ENCODE peak calls at places on chromosome 13, in nine cellular contexts. G is tibial nerve; Z is NCI-H460; P is stimulated activated CD8-positive, alpha-beta memory T cell treated with anti-CD3 and anti-CD28 coated beads, Interleukin-2, amount 100 ng/mL, for 1 hour; E is stimulated activated CD4-positive, alpha-beta T cell treated with anti-CD3 and anti-CD28 coated beads, Interleukin-2, amount 100 ng/mL, for 48 hours; I is T-helper 1 cell; Y is HFFc6; D is tibial artery; C is choroid plexus epithelial cell. M is an unnamed sample.

GRCh38 chr13:75220238-75220542 is 261.8 kb downstream of the TBC1D4 start:
- DNase-seq in G (no peak), Z (no peak), P (no peak), E (no peak), I (no peak), Y (no peak), D (no peak), C (no peak), M (no peak)

GRCh38 chr13:50676602-50677001 is 166.9 kb downstream of the DLEU7 start:
- DNase-seq in G (no peak), Z (peak), P (no peak), E (no peak), I (no peak), Y (peak), D (no peak), C (peak), M (no peak)

GRCh38 chr13:95360052-95360451 is 58.8 kb upstream of the ABCC4 start:
- DNase-seq in G (no peak), Z (no peak), P (no peak), E (no peak), I (no peak), Y (no peak), D (no peak), C (no peak), M (no peak)

GRCh38 chr13:113404366-113404722 is 40.4 kb upstream of the GRTP1 start:
- DNase-seq in G (peak), Z (no peak), P (no peak), E (no peak), I (no peak), Y (no peak), D (no peak), C (no peak), M (no peak)

GRCh38 chr13:72585254-72585653 is 142.2 kb downstream of the MZT1 start:
- DNase-seq in G (no peak), Z (no peak), P (no peak), E (no peak), I (no peak), Y (no peak), D (no peak), C (peak), M (no peak)

GRCh38 chr13:64075543-64076271 is 2660.1 kb upstream of the PCDH20 start:
- DNase-seq in G (no peak), Z (peak), P (no peak), E (no peak), I (no peak), Y (no peak), D (no peak), C (no peak), M (peak)

GRCh38 chr13:100301418-100301817 is 212.5 kb downstream of the PCCA start:
- DNase-seq in G (no peak), Z (no peak), P (no peak), E (no peak), I (no peak), Y (no peak), D (no peak), C (no peak), M (no peak)

GRCh38 chr13:44876782-44877324 is 112.4 kb downstream of the NUFIP1 start:
- DNase-seq in G (no peak), Z (no peak), P (no peak), E (peak), I (no peak), Y (no peak), D (no peak), C (no peak), M (peak)

GRCh38 chr13:24299488-24300114 is 9.8 kb upstream of the C1QTNF9 start:
- DNase-seq in G (no peak), Z (no peak), P (no peak), E (no peak), I (no peak), Y (no peak), D (no peak), C (no peak), M (no peak)

GRCh38 chr13:109191422-109191821 is 562.0 kb downstream of the MYO16 start:
- DNase-seq in G (no peak), Z (no peak), P (no peak), E (no peak), I (no peak), Y (no peak), D (no peak), C (no peak), M (no peak)

GRCh38 chr13:30153871-30154426 is 153.4 kb downstream of the KATNAL1 start:
- DNase-seq in G (no peak), Z (no peak), P (no peak), E (no peak), I (no peak), Y (no peak), D (no peak), C (peak), M (no peak)

GRCh38 chr13:23739597-23739996 is 149.6 kb downstream of the MIPEP start:
- DNase-seq in G (no peak), Z (no peak), P (no peak), E (no peak), I (no peak), Y (no peak), D (no peak), C (no peak), M (no peak)

GRCh38 chr13:26186995-26187394 is 35.1 kb downstream of the RNF6 start:
- DNase-seq in G (no peak), Z (no peak), P (no peak), E (no peak), I (no peak), Y (no peak), D (peak), C (no peak), M (no peak)

GRCh38 chr13:99339736-99340392 is 32.7 kb upstream of the GPR183 start:
- DNase-seq in G (no peak), Z (no peak), P (no peak), E (no peak), I (peak), Y (peak), D (no peak), C (peak), M (no peak)

GRCh38 chr13:97426695-97427094 is 7.3 kb upstream of the RAP2A start:
- DNase-seq in G (no peak), Z (no peak), P (no peak), E (no peak), I (no peak), Y (no peak), D (no peak), C (no peak), M (no peak)

GRCh38 chr13:89923731-89924130 is 1423.8 kb upstream of the MIR17HG start:
- DNase-seq in G (no peak), Z (no peak), P (no peak), E (no peak), I (no peak), Y (no peak), D (no peak), C (peak), M (no peak)

GRCh38 chr13:112696869-112697465 is 7.1 kb downstream of the ATP11A start:
- DNase-seq in G (no peak), Z (no peak), P (no peak), E (no peak), I (no peak), Y (no peak), D (no peak), C (no peak), M (peak)

GRCh38 chr13:110509478-110509926 is 52.0 kb downstream of the RAB20 start:
- DNase-seq in G (no peak), Z (no peak), P (no peak), E (no peak), I (no peak), Y (no peak), D (no peak), C (no peak), M (no peak)

GRCh38 chr13:48412881-48413351 is at the start of gene LPAR6:
- DNase-seq in G (no peak), Z (no peak), P (no peak), E (no peak), I (peak), Y (peak), D (no peak), C (peak), M (no peak)

GRCh38 chr13:40124648-40125045 is 469.2 kb downstream of the COG6 start:
- DNase-seq in G (no peak), Z (no peak), P (no peak), E (no peak), I (no peak), Y (no peak), D (no peak), C (no peak), M (no peak)

GRCh38 chr13:110640591-110641029 is 25.3 kb downstream of the NAXD start:
- DNase-seq in G (no peak), Z (no peak), P (no peak), E (no peak), I (no peak), Y (no peak), D (no peak), C (peak), M (no peak)

GRCh38 chr13:28140433-28141125 is 2.2 kb downstream of the PAN3 start:
- DNase-seq in G (no peak), Z (no peak), P (no peak), E (no peak), I (no peak), Y (no peak), D (no peak), C (no peak), M (no peak)

GRCh38 chr13:23613971-23614370 is 43.8 kb downstream of the TNFRSF19 start:
- DNase-seq in G (no peak), Z (no peak), P (no peak), E (no peak), I (no peak), Y (no peak), D (no peak), C (no peak), M (no peak)